ENCODE peak calls at places on chromosomes 6 and 20, in five cellular contexts. P is heart right ventricle, Q is stomach, H is choroid plexus epithelial cell, Y is PC-9. G is an unnamed sample.

GRCh38 chr20:3352203-3352602 is 55.3 kb downstream of the DNAAF9 start:
- DNase-seq in P (peak; percentile 10), Q (no peak), H (no peak), Y (no peak), G (no peak)

GRCh38 chr6:115514656-115515055 is 546.0 kb downstream of the FRK start:
- DNase-seq in P (no peak), Q (no peak), H (no peak), Y (no peak), G (no peak)

GRCh38 chr6:167405778-167406532 is 81.1 kb downstream of the TTLL2 start:
- DNase-seq in P (no peak), Q (no peak), H (no peak), Y (no peak), G (no peak)

GRCh38 chr6:110567957-110568696 is 91.7 kb upstream of the SLC22A16 start:
- DNase-seq in P (no peak), Q (no peak), H (no peak), Y (no peak), G (no peak)

GRCh38 chr6:143885116-143885515 is 20.8 kb downstream of the ZC2HC1B start:
- DNase-seq in P (no peak), Q (no peak), H (no peak), Y (no peak), G (no peak)

GRCh38 chr6:84086545-84087429 is 53.2 kb downstream of the MRAP2 start:
- DNase-seq in P (no peak), Q (no peak), H (no peak), Y (no peak), G (no peak)

GRCh38 chr20:25203089-25203488 is 7.6 kb downstream of the ENTPD6 start:
- DNase-seq in P (no peak), Q (no peak), H (no peak), Y (no peak), G (no peak)

GRCh38 chr20:1806456-1806855 is 88.8 kb upstream of the SIRPA start:
- DNase-seq in P (no peak), Q (no peak), H (no peak), Y (no peak), G (no peak)

GRCh38 chr6:72825265-72825918 is 203.5 kb downstream of the KCNQ5 start:
- DNase-seq in P (no peak), Q (no peak), H (peak; percentile 36), Y (no peak), G (no peak)

GRCh38 chr6:152314483-152314832 is 322.7 kb downstream of the SYNE1 start:
- DNase-seq in P (no peak), Q (no peak), H (no peak), Y (no peak), G (no peak)

GRCh38 chr6:10540073-10540746 is 19.1 kb downstream of the GCNT2 start:
- DNase-seq in P (no peak), Q (no peak), H (no peak), Y (no peak), G (no peak)

GRCh38 chr6:109008537-109008950 is 86.1 kb downstream of the SESN1 start:
- DNase-seq in P (no peak), Q (no peak), H (no peak), Y (no peak), G (no peak)

GRCh38 chr6:161088676-161089328 is 97.2 kb downstream of the MAP3K4 start:
- DNase-seq in P (no peak), Q (no peak), H (peak; percentile 44), Y (no peak), G (no peak)

GRCh38 chr6:25088513-25088912 is 152.8 kb upstream of the RIPOR2 start:
- DNase-seq in P (no peak), Q (no peak), H (peak; percentile 54), Y (no peak), G (no peak)

DNA sequence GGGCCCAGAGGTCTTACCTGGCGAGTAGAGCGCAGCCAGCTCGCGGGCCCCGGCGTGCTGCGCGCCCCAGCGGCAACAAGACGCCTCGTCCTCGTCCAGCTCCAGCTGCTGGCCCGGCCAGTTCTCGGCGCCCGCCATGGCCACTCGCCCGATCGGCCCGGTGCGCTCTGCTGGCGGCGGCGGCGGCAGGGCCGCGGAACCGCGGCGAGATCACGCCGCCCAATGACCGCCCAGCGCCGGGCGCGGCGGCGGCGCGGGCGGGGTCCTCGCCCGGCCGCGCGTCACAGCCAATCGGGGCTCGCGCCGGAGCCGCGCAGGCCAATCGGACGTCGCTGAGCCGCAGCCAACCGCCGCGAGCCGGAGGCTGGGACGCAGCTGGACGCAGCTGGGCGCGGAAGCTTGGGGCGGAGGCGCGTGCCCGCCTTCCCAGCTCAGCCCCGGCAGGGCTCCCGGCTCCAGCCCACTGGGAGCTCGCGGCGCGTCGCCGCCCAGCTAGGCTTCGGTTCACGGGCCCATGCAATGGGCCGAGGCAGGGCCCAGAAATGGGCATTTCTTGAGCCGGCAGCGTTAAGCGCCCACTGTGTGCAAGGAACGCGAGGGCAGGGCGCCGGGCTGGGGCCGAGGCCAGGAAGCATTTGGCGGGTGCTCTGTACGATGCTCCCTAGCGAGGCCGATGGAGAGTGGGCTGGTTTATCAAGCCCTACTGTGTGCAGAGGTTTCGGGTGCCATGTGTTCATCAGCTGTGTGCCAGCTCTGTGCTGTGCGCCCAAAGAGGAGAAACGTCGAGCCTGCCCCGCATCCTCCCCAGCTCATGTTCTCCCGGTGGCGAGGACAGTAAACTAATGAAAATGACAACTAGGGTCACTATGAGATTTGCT is at the start of gene PEDS1:
- DNase-seq in P (peak; percentile 91), Q (peak; percentile 94), H (peak; percentile 93), Y (peak; percentile 94), G (peak; percentile 88)
- TF ChIP-seq CTCF in P (no peak), Q (no peak), H (no peak), Y (no peak), G (no peak)

GRCh38 chr20:47677314-47678129 is 107.8 kb downstream of the SULF2 start:
- DNase-seq in P (peak; percentile 28), Q (peak; percentile 64), H (peak; percentile 54), Y (peak; percentile 77), G (peak; percentile 64)
- TF ChIP-seq CTCF in P (peak; percentile 80), Q (peak; percentile 70), H (peak; percentile 87), Y (peak; percentile 78), G (peak; percentile 90)

DNA sequence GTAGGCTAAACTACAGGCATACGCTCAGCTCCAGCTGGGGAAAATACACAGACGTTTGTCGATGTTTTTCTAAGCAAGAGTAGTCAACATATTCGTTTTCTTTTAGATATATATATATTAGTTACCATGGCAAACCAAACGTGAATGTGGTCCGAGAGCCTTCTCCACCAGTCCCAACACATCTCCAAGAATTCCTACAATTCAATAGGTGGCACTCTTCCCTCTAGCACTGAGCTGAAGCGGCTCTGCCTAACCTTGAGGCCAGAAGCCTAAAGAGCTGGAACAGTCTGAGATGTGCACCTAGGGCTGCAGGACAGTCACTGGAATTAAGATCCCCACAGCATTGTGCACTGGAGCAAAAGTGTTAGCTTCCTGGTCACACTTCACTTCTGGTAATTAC is 70.3 kb upstream of the BEND3 start:
- DNase-seq in P (no peak), Q (no peak), H (peak; percentile 64), Y (no peak), G (no peak)
- TF ChIP-seq CTCF in P (peak; percentile 32), Q (no peak), H (peak; percentile 60), Y (no peak), G (no peak)

GRCh38 chr6:160004419-160005160 is 35.7 kb downstream of the IGF2R start:
- DNase-seq in P (no peak), Q (no peak), H (no peak), Y (no peak), G (no peak)

GRCh38 chr6:160007581-160007980 is 38.7 kb downstream of the IGF2R start:
- DNase-seq in P (no peak), Q (no peak), H (no peak), Y (no peak), G (no peak)

GRCh38 chr6:160005861-160006540 is 37.1 kb downstream of the IGF2R start:
- DNase-seq in P (peak; percentile 50), Q (no peak), H (peak; percentile 75), Y (no peak), G (no peak)

GRCh38 chr6:160005211-160005610 is 36.3 kb downstream of the IGF2R start:
- DNase-seq in P (no peak), Q (no peak), H (no peak), Y (no peak), G (no peak)

DNA sequence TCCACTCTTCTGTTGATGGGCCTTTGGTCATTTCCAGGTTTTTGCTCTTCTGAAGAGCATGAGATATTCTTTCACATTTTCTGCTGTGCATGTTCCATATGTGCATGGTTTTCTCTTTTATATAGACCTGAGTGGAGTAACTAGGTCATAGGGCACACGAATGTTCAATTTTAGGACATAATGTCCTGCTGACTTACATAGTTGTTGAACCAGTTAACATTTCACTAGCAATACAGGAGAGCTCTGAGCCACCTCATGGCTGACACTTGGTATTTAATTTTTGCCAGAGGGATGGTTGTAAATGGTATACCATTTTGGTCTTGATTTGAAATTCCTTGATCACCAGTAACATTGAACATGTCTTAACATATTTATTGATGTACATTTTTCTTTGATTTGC is 38.2 kb downstream of the IGF2R start:
- DNase-seq in P (no peak), Q (no peak), H (no peak), Y (no peak), G (no peak)
- TF ChIP-seq CTCF in P (no peak), Q (no peak), H (no peak), Y (no peak), G (no peak)

GRCh38 chr6:157821342-157822033 is 1.6 kb upstream of the SNX9 start:
- DNase-seq in P (no peak), Q (no peak), H (no peak), Y (no peak), G (no peak)

GRCh38 chr6:157823523-157824370 is 701 bp downstream of the SNX9 start:
- DNase-seq in P (peak; percentile 66), Q (peak; percentile 65), H (peak; percentile 74), Y (peak; percentile 42), G (peak; percentile 53)

GRCh38 chr6:157825243-157825904 is 2.3 kb downstream of the SNX9 start:
- DNase-seq in P (no peak), Q (no peak), H (no peak), Y (no peak), G (no peak)

GRCh38 chr6:157823001-157823522 is at the start of gene SNX9:
- DNase-seq in P (peak; percentile 80), Q (peak; percentile 84), H (peak; percentile 76), Y (peak; percentile 56), G (peak; percentile 63)

GRCh38 chr6:157822221-157823000 is 635 bp upstream of the SNX9 start:
- DNase-seq in P (peak; percentile 27), Q (no peak), H (no peak), Y (no peak), G (peak; percentile 27)
- TF ChIP-seq CTCF in P (no peak), Q (no peak), H (no peak), Y (no peak), G (no peak)

GRCh38 chr20:35001596-35002362 is 46.1 kb downstream of the MYH7B start:
- DNase-seq in P (no peak), Q (no peak), H (peak; percentile 47), Y (no peak), G (no peak)
- TF ChIP-seq CTCF in P (peak; percentile 18), Q (no peak), H (peak; percentile 66), Y (no peak), G (no peak)

DNA sequence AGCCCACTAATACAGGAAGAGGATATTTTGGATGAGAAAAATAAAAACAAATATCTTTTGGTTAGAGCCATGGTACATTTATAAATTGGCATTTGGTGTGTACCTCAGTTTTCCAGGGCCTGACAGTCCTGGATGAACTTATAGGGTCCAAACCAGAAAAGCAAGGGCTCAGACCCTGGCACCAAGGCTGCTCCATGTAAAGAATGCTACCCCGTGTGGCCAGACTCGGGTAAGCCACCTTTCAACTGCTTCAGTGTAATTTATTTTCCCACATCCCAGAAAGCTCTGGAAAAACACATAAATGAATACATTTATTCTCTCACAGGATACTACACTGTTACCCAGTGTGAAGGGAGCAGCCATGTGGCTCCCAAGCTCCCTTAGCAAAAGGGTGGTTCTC is 13.9 kb downstream of the MRPL14 start:
- DNase-seq in P (no peak), Q (no peak), H (peak; percentile 12), Y (no peak), G (no peak)
- TF ChIP-seq CTCF in P (no peak), Q (no peak), H (peak; percentile 45), Y (peak; percentile 20), G (peak; percentile 23)

GRCh38 chr20:61587910-61588309 is 335.8 kb downstream of the CDH4 start:
- DNase-seq in P (no peak), Q (no peak), H (no peak), Y (no peak), G (no peak)
- TF ChIP-seq CTCF in P (no peak), Q (no peak), H (no peak), Y (no peak), G (no peak)

G was measured in mesothelial cell of epicardium.